ENCODE peak calls at places on chromosomes 11 and 22, in six cellular contexts. J, K, Q, D, L and A are unnamed samples.

GRCh38 chr11:110472858-110473257 is 43.1 kb downstream of the FDX1 start:
- DNase-seq in J (no peak), K (no peak), Q (no peak), D (no peak), L (no peak), A (no peak)

GRCh38 chr11:124622531-124623451 is at the start of gene TBRG1:
- DNase-seq in J (peak; percentile 69), K (peak; percentile 93), Q (peak; percentile 83), D (peak; percentile 93), L (peak; percentile 86), A (peak; percentile 73)

GRCh38 chr11:14679662-14680061 is 36.1 kb downstream of the PDE3B start:
- DNase-seq in J (no peak), K (no peak), Q (no peak), D (no peak), L (no peak), A (no peak)

GRCh38 chr22:29306175-29306829 is at the start of gene GAS2L1:
- DNase-seq in J (peak; percentile 78), K (peak; percentile 94), Q (peak; percentile 58), D (peak; percentile 89), L (peak; percentile 83), A (peak; percentile 80)

GRCh38 chr11:84232511-84232910 is 946.3 kb upstream of the CCDC90B start:
- DNase-seq in J (no peak), K (no peak), Q (no peak), D (no peak), L (no peak), A (no peak)

GRCh38 chr22:37818397-37819099 is 4.6 kb upstream of the GALR3 start:
- DNase-seq in J (peak; percentile 44), K (peak; percentile 78), Q (peak; percentile 37), D (no peak), L (peak; percentile 76), A (no peak)

GRCh38 chr11:61830318-61831105 is 2.4 kb downstream of the FADS2 start:
- DNase-seq in J (no peak), K (no peak), Q (no peak), D (no peak), L (no peak), A (no peak)

GRCh38 chr22:43777204-43777671 is 34.9 kb downstream of the EFCAB6 start:
- DNase-seq in J (peak; percentile 61), K (peak; percentile 23), Q (no peak), D (no peak), L (no peak), A (no peak)

GRCh38 chr11:14065153-14065552 is 102.6 kb downstream of the SPON1 start:
- DNase-seq in J (no peak), K (no peak), Q (no peak), D (no peak), L (no peak), A (no peak)

GRCh38 chr22:49349841-49350381 is 477.8 kb downstream of the BRD1 start:
- DNase-seq in J (no peak), K (no peak), Q (no peak), D (no peak), L (no peak), A (no peak)

GRCh38 chr11:79439893-79440450 is 858 bp downstream of the TENM4 start:
- DNase-seq in J (no peak), K (no peak), Q (no peak), D (no peak), L (no peak), A (peak; percentile 42)

GRCh38 chr11:8098879-8099278 is 17.9 kb downstream of the TUB start:
- DNase-seq in J (no peak), K (peak; percentile 55), Q (no peak), D (peak; percentile 56), L (no peak), A (no peak)

GRCh38 chr11:3865388-3866193 is 10.1 kb downstream of the STIM1 start:
- DNase-seq in J (peak; percentile 19), K (no peak), Q (no peak), D (no peak), L (no peak), A (no peak)

GRCh38 chr11:27291302-27291889 is 71.6 kb downstream of the CCDC34 start:
- DNase-seq in J (no peak), K (peak; percentile 38), Q (no peak), D (no peak), L (peak; percentile 24), A (no peak)

GRCh38 chr22:27220349-27220748 is 563.0 kb downstream of the MIAT start:
- DNase-seq in J (no peak), K (no peak), Q (no peak), D (no peak), L (no peak), A (no peak)

GRCh38 chr11:45930031-45930794 is 7.8 kb downstream of the LARGE2 start:
- DNase-seq in J (peak; percentile 40), K (no peak), Q (peak; percentile 83), D (no peak), L (peak; percentile 78), A (no peak)

GRCh38 chr22:30040499-30041055 is 39.7 kb upstream of the HORMAD2 start:
- DNase-seq in J (no peak), K (no peak), Q (no peak), D (peak; percentile 38), L (no peak), A (no peak)

GRCh38 chr22:43826142-43827093 is 14.3 kb upstream of the EFCAB6 start:
- DNase-seq in J (no peak), K (peak; percentile 11), Q (peak; percentile 22), D (no peak), L (peak; percentile 66), A (no peak)

GRCh38 chr22:22745225-22746060 is 101.0 kb downstream of the GGTLC2 start:
- DNase-seq in J (peak; percentile 3), K (peak; percentile 74), Q (peak; percentile 72), D (no peak), L (peak; percentile 46), A (peak; percentile 39)

GRCh38 chr11:88474655-88475054 is 137.1 kb upstream of the CTSC start:
- DNase-seq in J (no peak), K (no peak), Q (no peak), D (no peak), L (no peak), A (no peak)

GRCh38 chr11:24794064-24794463 is 297.2 kb downstream of the LUZP2 start:
- DNase-seq in J (no peak), K (no peak), Q (no peak), D (no peak), L (no peak), A (no peak)

GRCh38 chr11:128716661-128717210 is 22.9 kb downstream of the FLI1 start:
- DNase-seq in J (peak; percentile 59), K (no peak), Q (peak; percentile 37), D (no peak), L (no peak), A (no peak)

GRCh38 chr11:122209619-122210377 is 93.8 kb upstream of the BLID start:
- DNase-seq in J (no peak), K (no peak), Q (no peak), D (peak; percentile 90), L (peak; percentile 46), A (no peak)

GRCh38 chr11:94128746-94129504 is at the start of gene PANX1:
- DNase-seq in J (peak; percentile 80), K (peak; percentile 87), Q (peak; percentile 87), D (peak; percentile 86), L (peak; percentile 82), A (peak; percentile 70)

GRCh38 chr11:116736763-116737162 is 36.0 kb downstream of the BUD13 start:
- DNase-seq in J (no peak), K (no peak), Q (no peak), D (no peak), L (no peak), A (no peak)
- TF ChIP-seq CTCF in J (no peak), K (peak; percentile 8), Q (no peak), D (no peak), L (no peak), A (no peak)

DNA sequence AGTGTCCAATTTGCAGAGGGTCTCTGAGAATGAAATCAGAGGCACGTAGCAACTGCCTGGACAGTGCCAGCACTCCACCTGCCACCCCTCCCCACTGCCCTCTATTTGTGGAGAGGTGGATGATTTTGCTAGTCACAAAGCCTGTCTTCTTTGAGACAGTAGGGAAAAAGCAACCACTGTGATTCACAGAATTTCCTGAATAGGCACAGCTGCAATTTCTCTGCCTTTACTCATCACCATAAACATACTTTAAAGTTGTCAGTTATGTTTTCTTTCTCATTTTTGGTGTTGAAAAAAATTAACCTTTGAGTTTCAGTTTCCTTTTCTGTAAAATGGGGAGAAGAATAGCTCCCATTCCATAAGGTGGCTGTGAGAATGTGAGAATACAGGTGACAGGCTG is 134.3 kb downstream of the TEAD1 start:
- DNase-seq in J (no peak), K (no peak), Q (peak; percentile 77), D (no peak), L (no peak), A (no peak)
- TF ChIP-seq CTCF in J (no peak), K (peak; percentile 3), Q (peak; percentile 15), D (no peak), L (no peak), A (no peak)

GRCh38 chr11:72330131-72330727 is 86.3 kb upstream of the PHOX2A start:
- DNase-seq in J (no peak), K (no peak), Q (no peak), D (no peak), L (no peak), A (no peak)

GRCh38 chr11:72333657-72334056 is 89.7 kb upstream of the PHOX2A start:
- DNase-seq in J (no peak), K (peak; percentile 90), Q (no peak), D (no peak), L (no peak), A (no peak)

GRCh38 chr11:72326151-72326842 is 82.3 kb upstream of the PHOX2A start:
- DNase-seq in J (no peak), K (no peak), Q (no peak), D (no peak), L (no peak), A (no peak)

GRCh38 chr11:72331761-72332160 is 87.8 kb upstream of the PHOX2A start:
- DNase-seq in J (no peak), K (no peak), Q (no peak), D (no peak), L (no peak), A (no peak)

GRCh38 chr11:72328366-72329224 is 84.6 kb upstream of the PHOX2A start:
- DNase-seq in J (no peak), K (no peak), Q (no peak), D (no peak), L (no peak), A (no peak)
- TF ChIP-seq CTCF in J (no peak), K (peak; percentile 14), Q (no peak), D (no peak), L (no peak), A (no peak)

GRCh38 chr11:125724125-125724524 is 22.0 kb upstream of the PATE1 start:
- DNase-seq in J (no peak), K (no peak), Q (no peak), D (no peak), L (no peak), A (no peak)
- TF ChIP-seq CTCF in J (no peak), K (peak; percentile 36), Q (no peak), D (no peak), L (no peak), A (peak; percentile 29)